ENCODE peak calls at places on chromosomes 12 and 14, in ten cellular contexts. One of them, this sample, is unnamed.

GRCh38 chr14:60649815-60650381 is 621 bp upstream of the SIX1 start:
- DNase-seq in AG04450: no peak
- DNase-seq in SHP77: peak
- DNase-seq in activated naive CD4-positive, alpha-beta T cell: no peak
- DNase-seq in stimulated activated CD8-positive, alpha-beta memory T cell treated with anti-CD3 and anti-CD28 coated beads, Interleukin-7, amount 100 ng/mL, for 4 hours: no peak
- DNase-seq in NCI-H345: peak
- DNase-seq in A549: peak
- DNase-seq in activated T-helper 1 cell treated with Interleukin-2 at 50 U/mL for 16 hours: no peak
- DNase-seq in Panc1: no peak
- DNase-seq in HepG2: no peak
- DNase-seq in this sample: peak

GRCh38 chr12:103806807-103807206 is 34.2 kb downstream of the NT5DC3 start:
- DNase-seq in A549: no peak
- DNase-seq in AG04450: no peak
- DNase-seq in HepG2: no peak
- DNase-seq in SHP77: no peak
- DNase-seq in activated naive CD4-positive, alpha-beta T cell: no peak
- DNase-seq in Panc1: no peak
- DNase-seq in NCI-H345: no peak
- DNase-seq in stimulated activated CD8-positive, alpha-beta memory T cell treated with anti-CD3 and anti-CD28 coated beads, Interleukin-7, amount 100 ng/mL, for 4 hours: no peak
- DNase-seq in activated T-helper 1 cell treated with Interleukin-2 at 50 U/mL for 16 hours: no peak
- DNase-seq in this sample: no peak

GRCh38 chr12:66041651-66042363 is 88.7 kb downstream of the LLPH start:
- DNase-seq in activated T-helper 1 cell treated with Interleukin-2 at 50 U/mL for 16 hours: no peak
- DNase-seq in NCI-H345: no peak
- DNase-seq in activated naive CD4-positive, alpha-beta T cell: no peak
- DNase-seq in A549: no peak
- DNase-seq in stimulated activated CD8-positive, alpha-beta memory T cell treated with anti-CD3 and anti-CD28 coated beads, Interleukin-7, amount 100 ng/mL, for 4 hours: no peak
- DNase-seq in HepG2: no peak
- DNase-seq in AG04450: no peak
- DNase-seq in Panc1: no peak
- DNase-seq in SHP77: no peak
- DNase-seq in this sample: no peak

GRCh38 chr12:109827566-109828550 is 5.3 kb downstream of the TRPV4 start:
- DNase-seq in activated T-helper 1 cell treated with Interleukin-2 at 50 U/mL for 16 hours: no peak
- DNase-seq in SHP77: no peak
- DNase-seq in NCI-H345: no peak
- DNase-seq in AG04450: no peak
- DNase-seq in Panc1: no peak
- DNase-seq in activated naive CD4-positive, alpha-beta T cell: no peak
- DNase-seq in A549: no peak
- DNase-seq in HepG2: no peak
- DNase-seq in stimulated activated CD8-positive, alpha-beta memory T cell treated with anti-CD3 and anti-CD28 coated beads, Interleukin-7, amount 100 ng/mL, for 4 hours: no peak
- DNase-seq in this sample: no peak

GRCh38 chr14:85471744-85472143 is 58.2 kb upstream of the FLRT2 start:
- DNase-seq in Panc1: peak
- DNase-seq in A549: peak
- DNase-seq in SHP77: peak
- DNase-seq in stimulated activated CD8-positive, alpha-beta memory T cell treated with anti-CD3 and anti-CD28 coated beads, Interleukin-7, amount 100 ng/mL, for 4 hours: no peak
- DNase-seq in NCI-H345: no peak
- DNase-seq in activated naive CD4-positive, alpha-beta T cell: no peak
- DNase-seq in HepG2: peak
- DNase-seq in AG04450: peak
- DNase-seq in activated T-helper 1 cell treated with Interleukin-2 at 50 U/mL for 16 hours: no peak
- DNase-seq in this sample: no peak

GRCh38 chr14:67564236-67564635 is 31.1 kb downstream of the PLEKHH1 start:
- DNase-seq in activated naive CD4-positive, alpha-beta T cell: no peak
- DNase-seq in SHP77: no peak
- DNase-seq in A549: no peak
- DNase-seq in HepG2: no peak
- DNase-seq in Panc1: no peak
- DNase-seq in activated T-helper 1 cell treated with Interleukin-2 at 50 U/mL for 16 hours: no peak
- DNase-seq in AG04450: no peak
- DNase-seq in NCI-H345: no peak
- DNase-seq in stimulated activated CD8-positive, alpha-beta memory T cell treated with anti-CD3 and anti-CD28 coated beads, Interleukin-7, amount 100 ng/mL, for 4 hours: no peak
- DNase-seq in this sample: no peak

GRCh38 chr12:109818900-109819500 is 14.2 kb downstream of the TRPV4 start:
- DNase-seq in Panc1: no peak
- DNase-seq in NCI-H345: peak
- DNase-seq in activated T-helper 1 cell treated with Interleukin-2 at 50 U/mL for 16 hours: no peak
- DNase-seq in SHP77: no peak
- DNase-seq in AG04450: no peak
- DNase-seq in HepG2: peak
- DNase-seq in activated naive CD4-positive, alpha-beta T cell: no peak
- DNase-seq in A549: peak
- DNase-seq in stimulated activated CD8-positive, alpha-beta memory T cell treated with anti-CD3 and anti-CD28 coated beads, Interleukin-7, amount 100 ng/mL, for 4 hours: no peak
- DNase-seq in this sample: no peak

GRCh38 chr12:119363037-119363436 is 28.5 kb downstream of the CCDC60 start:
- DNase-seq in activated naive CD4-positive, alpha-beta T cell: no peak
- DNase-seq in SHP77: no peak
- DNase-seq in stimulated activated CD8-positive, alpha-beta memory T cell treated with anti-CD3 and anti-CD28 coated beads, Interleukin-7, amount 100 ng/mL, for 4 hours: no peak
- DNase-seq in A549: no peak
- DNase-seq in AG04450: no peak
- DNase-seq in activated T-helper 1 cell treated with Interleukin-2 at 50 U/mL for 16 hours: no peak
- DNase-seq in HepG2: no peak
- DNase-seq in Panc1: no peak
- DNase-seq in NCI-H345: peak
- DNase-seq in this sample: no peak

GRCh38 chr12:175250-175649 is 38.7 kb downstream of the SLC6A12 start:
- DNase-seq in activated naive CD4-positive, alpha-beta T cell: no peak
- DNase-seq in AG04450: no peak
- DNase-seq in NCI-H345: peak
- DNase-seq in SHP77: no peak
- DNase-seq in activated T-helper 1 cell treated with Interleukin-2 at 50 U/mL for 16 hours: no peak
- DNase-seq in HepG2: no peak
- DNase-seq in Panc1: no peak
- DNase-seq in stimulated activated CD8-positive, alpha-beta memory T cell treated with anti-CD3 and anti-CD28 coated beads, Interleukin-7, amount 100 ng/mL, for 4 hours: no peak
- DNase-seq in A549: no peak
- DNase-seq in this sample: peak

GRCh38 chr12:129827985-129828384 is 75.8 kb downstream of the TMEM132D start:
- DNase-seq in SHP77: no peak
- DNase-seq in HepG2: no peak
- DNase-seq in AG04450: no peak
- DNase-seq in A549: no peak
- DNase-seq in activated T-helper 1 cell treated with Interleukin-2 at 50 U/mL for 16 hours: no peak
- DNase-seq in Panc1: no peak
- DNase-seq in NCI-H345: no peak
- DNase-seq in activated naive CD4-positive, alpha-beta T cell: no peak
- DNase-seq in stimulated activated CD8-positive, alpha-beta memory T cell treated with anti-CD3 and anti-CD28 coated beads, Interleukin-7, amount 100 ng/mL, for 4 hours: no peak
- DNase-seq in this sample: no peak

GRCh38 chr12:132109741-132110140 is 34.4 kb downstream of the DDX51 start:
- DNase-seq in HepG2: no peak
- DNase-seq in Panc1: no peak
- DNase-seq in activated naive CD4-positive, alpha-beta T cell: no peak
- DNase-seq in SHP77: no peak
- DNase-seq in A549: no peak
- DNase-seq in stimulated activated CD8-positive, alpha-beta memory T cell treated with anti-CD3 and anti-CD28 coated beads, Interleukin-7, amount 100 ng/mL, for 4 hours: no peak
- DNase-seq in AG04450: no peak
- DNase-seq in NCI-H345: no peak
- DNase-seq in activated T-helper 1 cell treated with Interleukin-2 at 50 U/mL for 16 hours: no peak
- DNase-seq in this sample: no peak

GRCh38 chr12:121806556-121807308 is 2.9 kb downstream of the SETD1B start:
- DNase-seq in A549: peak
- DNase-seq in SHP77: no peak
- DNase-seq in activated naive CD4-positive, alpha-beta T cell: no peak
- DNase-seq in AG04450: no peak
- DNase-seq in HepG2: no peak
- DNase-seq in NCI-H345: peak
- DNase-seq in activated T-helper 1 cell treated with Interleukin-2 at 50 U/mL for 16 hours: no peak
- DNase-seq in stimulated activated CD8-positive, alpha-beta memory T cell treated with anti-CD3 and anti-CD28 coated beads, Interleukin-7, amount 100 ng/mL, for 4 hours: no peak
- DNase-seq in Panc1: no peak
- DNase-seq in this sample: peak

GRCh38 chr12:90036641-90037040 is 328.0 kb upstream of the ATP2B1 start:
- DNase-seq in activated naive CD4-positive, alpha-beta T cell: no peak
- DNase-seq in Panc1: no peak
- DNase-seq in AG04450: no peak
- DNase-seq in HepG2: no peak
- DNase-seq in activated T-helper 1 cell treated with Interleukin-2 at 50 U/mL for 16 hours: no peak
- DNase-seq in SHP77: no peak
- DNase-seq in stimulated activated CD8-positive, alpha-beta memory T cell treated with anti-CD3 and anti-CD28 coated beads, Interleukin-7, amount 100 ng/mL, for 4 hours: no peak
- DNase-seq in A549: no peak
- DNase-seq in NCI-H345: no peak
- DNase-seq in this sample: no peak

GRCh38 chr12:53726342-53726741 is 910 bp downstream of the CALCOCO1 start:
- DNase-seq in activated naive CD4-positive, alpha-beta T cell: no peak
- DNase-seq in Panc1: no peak
- DNase-seq in SHP77: no peak
- DNase-seq in stimulated activated CD8-positive, alpha-beta memory T cell treated with anti-CD3 and anti-CD28 coated beads, Interleukin-7, amount 100 ng/mL, for 4 hours: no peak
- DNase-seq in NCI-H345: no peak
- DNase-seq in HepG2: peak
- DNase-seq in A549: no peak
- DNase-seq in AG04450: no peak
- DNase-seq in activated T-helper 1 cell treated with Interleukin-2 at 50 U/mL for 16 hours: no peak
- DNase-seq in this sample: no peak

GRCh38 chr12:54678131-54678530 is 30.0 kb upstream of the DCD start:
- DNase-seq in NCI-H345: no peak
- DNase-seq in Panc1: no peak
- DNase-seq in activated T-helper 1 cell treated with Interleukin-2 at 50 U/mL for 16 hours: no peak
- DNase-seq in A549: no peak
- DNase-seq in activated naive CD4-positive, alpha-beta T cell: no peak
- DNase-seq in AG04450: no peak
- DNase-seq in SHP77: no peak
- DNase-seq in stimulated activated CD8-positive, alpha-beta memory T cell treated with anti-CD3 and anti-CD28 coated beads, Interleukin-7, amount 100 ng/mL, for 4 hours: no peak
- DNase-seq in HepG2: no peak
- DNase-seq in this sample: no peak